ENCODE peak calls at places on chromosomes 2 and 18, in five cellular contexts. Q, N, J, M and R are unnamed samples.

GRCh38 chr2:169653636-169654035 is 40.6 kb downstream of the CFAP210 start:
- DNase-seq in Q (no peak), N (no peak), J (no peak), M (no peak), R (no peak)

GRCh38 chr2:65576861-65577601 is 144.6 kb upstream of the SPRED2 start:
- DNase-seq in Q (no peak), N (no peak), J (peak; percentile 96), M (no peak), R (no peak)

GRCh38 chr18:79069792-79070151 is 578 bp downstream of the ATP9B start:
- DNase-seq in Q (no peak), N (no peak), J (no peak), M (no peak), R (no peak)

GRCh38 chr18:76989647-76990190 is 142.9 kb downstream of the MBP start:
- DNase-seq in Q (no peak), N (no peak), J (no peak), M (no peak), R (no peak)

GRCh38 chr2:127020536-127020935 is 86.4 kb downstream of the BIN1 start:
- DNase-seq in Q (no peak), N (no peak), J (no peak), M (no peak), R (no peak)

GRCh38 chr2:236576053-236576452 is 6.4 kb downstream of the ACKR3 start:
- DNase-seq in Q (no peak), N (no peak), J (peak; percentile 44), M (no peak), R (no peak)

GRCh38 chr2:176110975-176111663 is 4.0 kb downstream of the HOXD11 start:
- DNase-seq in Q (no peak), N (peak; percentile 46), J (peak; percentile 38), M (no peak), R (no peak)

GRCh38 chr18:76658627-76659026 is 163.6 kb upstream of the ZNF516 start:
- DNase-seq in Q (no peak), N (no peak), J (peak; percentile 9), M (no peak), R (no peak)

GRCh38 chr18:45343365-45343764 is 271.9 kb upstream of the SLC14A2 start:
- DNase-seq in Q (no peak), N (no peak), J (no peak), M (no peak), R (no peak)

GRCh38 chr18:34890486-34891085 is 150.6 kb upstream of the MAPRE2 start:
- DNase-seq in Q (no peak), N (no peak), J (no peak), M (no peak), R (no peak)

GRCh38 chr18:73511751-73512525 is 635.7 kb downstream of the FBXO15 start:
- DNase-seq in Q (no peak), N (no peak), J (peak; percentile 68), M (no peak), R (no peak)

GRCh38 chr2:160375037-160375436 is 118.6 kb downstream of the RBMS1 start:
- DNase-seq in Q (no peak), N (no peak), J (peak; percentile 77), M (no peak), R (no peak)

GRCh38 chr18:77143196-77143595 is 10.6 kb upstream of the MBP start:
- DNase-seq in Q (no peak), N (no peak), J (no peak), M (no peak), R (no peak)

GRCh38 chr2:85601771-85602475 is 575 bp downstream of the TMEM150A start:
- DNase-seq in Q (peak; percentile 79), N (no peak), J (peak; percentile 50), M (no peak), R (no peak)

GRCh38 chr18:4960578-4960977 is 236.5 kb downstream of the AKAIN1 start:
- DNase-seq in Q (no peak), N (no peak), J (no peak), M (no peak), R (no peak)

GRCh38 chr2:188278388-188279092 is 13.1 kb upstream of the GULP1 start:
- DNase-seq in Q (no peak), N (no peak), J (peak; percentile 6), M (no peak), R (no peak)

GRCh38 chr2:226797989-226798421 is 1.6 kb downstream of the IRS1 start:
- DNase-seq in Q (peak; percentile 18), N (no peak), J (no peak), M (no peak), R (no peak)

GRCh38 chr2:235230809-235231601 is 262.8 kb upstream of the AGAP1 start:
- DNase-seq in Q (no peak), N (no peak), J (peak; percentile 30), M (no peak), R (no peak)

GRCh38 chr2:240586919-240587800 is 626 bp downstream of the CAPN10 start:
- DNase-seq in Q (peak; percentile 6), N (no peak), J (peak; percentile 24), M (peak; percentile 42), R (peak; percentile 69)

GRCh38 chr2:240589381-240589780 is 2.8 kb downstream of the CAPN10 start:
- DNase-seq in Q (peak; percentile 6), N (no peak), J (no peak), M (no peak), R (no peak)

GRCh38 chr2:240588669-240589068 is 2.1 kb downstream of the CAPN10 start:
- DNase-seq in Q (no peak), N (no peak), J (no peak), M (no peak), R (no peak)

GRCh38 chr2:240586198-240586918 is at the start of gene CAPN10:
- DNase-seq in Q (peak; percentile 98), N (peak; percentile 94), J (peak; percentile 93), M (peak; percentile 91), R (peak; percentile 92)

DNA sequence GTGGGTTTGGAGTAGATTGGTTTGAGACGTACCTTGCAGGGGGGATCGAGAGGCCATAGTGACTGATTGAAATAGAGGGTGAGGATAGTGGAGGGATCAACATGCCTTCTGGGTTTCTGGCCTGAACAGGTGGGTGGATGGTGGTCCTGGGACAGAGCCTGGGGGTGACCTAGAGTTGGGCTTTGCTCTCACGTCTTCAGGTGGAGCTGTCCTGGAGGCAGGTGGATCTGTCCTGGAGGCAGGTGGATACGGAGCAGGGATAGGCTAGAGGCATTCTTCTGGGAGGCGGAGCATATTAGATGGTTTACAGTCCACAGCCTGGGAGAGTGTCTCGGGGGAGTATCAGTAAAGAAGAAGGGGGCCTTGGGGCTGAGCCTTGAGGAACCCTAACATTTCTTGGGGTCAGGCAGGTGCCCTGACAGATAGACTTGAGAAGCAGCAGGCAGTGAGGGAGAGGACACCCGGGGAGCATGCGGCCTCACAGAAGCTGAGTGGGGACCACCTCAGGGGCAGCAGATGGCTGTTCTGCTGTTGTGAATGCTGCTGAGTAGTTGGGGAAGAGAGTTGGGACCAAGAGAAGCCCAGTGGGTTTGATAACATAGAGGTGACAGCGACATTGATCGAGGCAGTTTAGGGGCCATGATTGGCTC is 1.6 kb downstream of the CAPN10 start:
- DNase-seq in Q (peak; percentile 3), N (no peak), J (no peak), M (no peak), R (no peak)
- H3K4me3 ChIP-seq in Q (peak overlapping the region; percentile 97), N (no peak overlapping the region), J (peak overlapping the region; percentile 82), M (peak overlapping the region; percentile 60), R (peak overlapping the region; percentile 95)

GRCh38 chr2:230872968-230873669 is 8.4 kb downstream of the ITM2C start:
- DNase-seq in Q (no peak), N (no peak), J (no peak), M (no peak), R (no peak)
- H3K4me1 ChIP-seq in Q (peaks cover 14% of the 10 kb centered on the region), N (peaks cover 24% of the 10 kb centered on the region), J (no peaks in the 10 kb centered on the region), M (peaks cover 10% of the 10 kb centered on the region), R (peaks cover 52% of the 10 kb centered on the region)

DNA sequence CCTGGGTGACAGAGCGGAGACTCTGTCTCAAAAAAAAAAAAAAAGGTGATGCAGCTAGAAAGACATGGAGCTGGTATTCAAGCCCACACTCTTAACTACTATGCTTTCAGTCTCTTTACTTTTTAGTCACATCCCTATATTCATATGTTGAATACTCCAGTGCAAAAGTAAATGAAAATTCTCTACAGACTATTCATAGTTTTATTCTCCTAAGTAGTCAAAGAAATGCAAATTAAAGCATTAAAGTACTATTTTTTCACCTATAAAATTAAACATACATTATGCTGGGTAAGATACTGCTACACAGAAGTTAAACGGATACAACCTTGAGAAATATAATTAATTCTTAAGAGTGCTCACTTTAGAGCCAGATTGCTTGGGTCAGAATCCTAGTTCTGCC is 7.6 kb downstream of the CUL3 start:
- DNase-seq in Q (no peak), N (no peak), J (no peak), M (no peak), R (no peak)
- H3K4me3 ChIP-seq in Q (no peak overlapping the region), N (no peak overlapping the region), J (no peak overlapping the region), M (no peak overlapping the region), R (no peak overlapping the region)

GRCh38 chr2:197871780-197872456 is 67.5 kb downstream of the PLCL1 start:
- DNase-seq in Q (no peak), N (no peak), J (no peak), M (no peak), R (no peak)
- H3K4me1 ChIP-seq in Q (peaks cover 21% of the 10 kb centered on the region), N (no peaks in the 10 kb centered on the region), J (peaks cover 3% of the 10 kb centered on the region), M (peaks cover 44% of the 10 kb centered on the region), R (peaks cover 27% of the 10 kb centered on the region)

DNA sequence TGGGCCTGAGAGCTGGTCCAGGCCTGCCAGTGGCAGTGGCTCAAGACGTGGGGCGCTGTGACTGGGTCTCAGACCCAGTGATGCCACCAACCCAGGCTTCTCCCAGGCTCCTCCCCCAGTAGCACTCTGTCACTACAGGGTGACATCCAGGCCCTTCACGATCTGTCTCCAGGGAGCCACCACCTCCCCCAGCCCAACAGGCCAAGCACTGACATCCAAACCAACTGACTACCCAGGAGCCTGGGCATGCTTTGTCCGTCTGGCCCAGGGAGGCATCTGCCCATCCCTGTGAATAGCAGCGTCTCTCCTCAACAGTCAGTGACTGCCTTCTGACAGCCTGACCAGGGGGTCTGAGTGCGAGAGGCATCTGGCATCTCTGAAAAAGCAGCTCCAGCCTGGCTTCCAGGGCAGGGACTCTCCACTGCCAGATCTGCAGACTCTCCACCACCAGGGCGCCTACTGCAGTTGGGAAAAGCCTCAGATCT is 13.0 kb downstream of the TEX44 start:
- DNase-seq in Q (peak; percentile 52), N (no peak), J (no peak), M (no peak), R (no peak)
- H3K4me3 ChIP-seq in Q (no peak overlapping the region), N (no peak overlapping the region), J (no peak overlapping the region), M (no peak overlapping the region), R (no peak overlapping the region)

GRCh38 chr2:47014564-47015051 is 99.0 kb upstream of the MCFD2 start:
- DNase-seq in Q (no peak), N (no peak), J (no peak), M (no peak), R (no peak)
- H3K4me1 ChIP-seq in Q (peaks cover 22% of the 10 kb centered on the region), N (no peaks in the 10 kb centered on the region), J (peaks cover 22% of the 10 kb centered on the region), M (no peaks in the 10 kb centered on the region), R (no peaks in the 10 kb centered on the region)

GRCh38 chr2:40144022-40144421 is 307.9 kb downstream of the SLC8A1 start:
- DNase-seq in Q (no peak), N (no peak), J (no peak), M (no peak), R (no peak)

GRCh38 chr2:40138327-40138726 is 313.6 kb downstream of the SLC8A1 start:
- DNase-seq in Q (no peak), N (no peak), J (no peak), M (no peak), R (no peak)
- H3K4me3 ChIP-seq in Q (no peak overlapping the region), N (no peak overlapping the region), J (no peak overlapping the region), M (no peak overlapping the region), R (no peak overlapping the region)